ENCODE peak calls at places on chromosome 11, in eight cellular contexts. G is ELR; C is activated CD4-positive, alpha-beta T cell treated with anti-CD3 and anti-CD28 coated beads, Interleukin-2, amount 10 ng/mL, durations not matched to agents 7 days and 5 days; D is ELF-1; X is AG20443; U is T-helper 1 cell; V is astrocyte; Z is fibroblast of lung. K is an unnamed sample.

GRCh38 chr11:69704508-69705245 is 855 bp upstream of the FGF19 start:
- DNase-seq in D (peak), U (no peak), G (peak), V (no peak), C (no peak), Z (no peak), X (peak), K (peak)

GRCh38 chr11:121570453-121570852 is 117.7 kb upstream of the SORL1-AS1 start:
- DNase-seq in D (no peak), Z (no peak), G (no peak), U (no peak), V (no peak), C (no peak), X (no peak), K (no peak)

GRCh38 chr11:122246885-122247284 is 130.9 kb upstream of the BLID start:
- DNase-seq in C (no peak), D (no peak), V (no peak), G (no peak), Z (peak), X (peak), U (no peak), K (no peak)

GRCh38 chr11:5967708-5968107 is 586 bp downstream of the OR56A5 start:
- DNase-seq in D (no peak), X (no peak), C (no peak), U (no peak), G (peak), Z (no peak), V (no peak), K (no peak)

GRCh38 chr11:102111011-102111786 is 952 bp downstream of the YAP1 start:
- DNase-seq in D (peak), Z (peak), U (peak), G (peak), V (peak), C (no peak), X (peak), K (peak)

GRCh38 chr11:47359586-47359985 is 7.1 kb upstream of the MYBPC3 start:
- DNase-seq in Z (no peak), D (no peak), G (no peak), C (no peak), V (no peak), X (no peak), U (peak), K (no peak)

GRCh38 chr11:75525433-75526191 is at the start of gene GDPD5:
- DNase-seq in C (peak), V (peak), G (peak), D (peak), U (peak), X (peak), Z (peak), K (peak)

GRCh38 chr11:44861829-44862545 is 88.7 kb downstream of the TP53I11 start:
- DNase-seq in G (peak), X (peak), C (peak), V (peak), D (peak), U (peak), Z (peak), K (peak)

GRCh38 chr11:119373917-119374631 is 7.4 kb downstream of the USP2 start:
- DNase-seq in C (peak), Z (peak), G (peak), U (peak), D (peak), V (peak), X (peak), K (peak)

GRCh38 chr11:27914080-27914479 is 193.9 kb downstream of the KIF18A start:
- DNase-seq in Z (peak), C (no peak), X (peak), D (no peak), G (peak), U (no peak), V (peak), K (no peak)

GRCh38 chr11:72974487-72975205 is 160.4 kb downstream of the ATG16L2 start:
- DNase-seq in X (no peak), D (no peak), G (no peak), Z (no peak), C (no peak), V (no peak), U (no peak), K (no peak)

GRCh38 chr11:92886243-92886905 is 83.1 kb upstream of the MTNR1B start:
- DNase-seq in U (peak), G (peak), C (peak), X (peak), V (peak), Z (peak), D (peak), K (peak)

GRCh38 chr11:2507945-2508749 is 63.3 kb downstream of the KCNQ1 start:
- DNase-seq in Z (no peak), G (no peak), V (no peak), X (peak), C (no peak), D (no peak), U (no peak), K (peak)

GRCh38 chr11:69253028-69253427 is 40.9 kb upstream of the MYEOV start:
- DNase-seq in G (peak), X (peak), V (peak), Z (peak), C (no peak), D (no peak), U (no peak), K (peak)

GRCh38 chr11:37984991-37985390 is 1387.0 kb upstream of the RAG2 start:
- DNase-seq in G (no peak), D (no peak), U (no peak), Z (no peak), C (no peak), V (no peak), X (no peak), K (no peak)

GRCh38 chr11:86066033-86066432 is 2.9 kb downstream of the PICALM start:
- DNase-seq in C (no peak), U (no peak), G (no peak), D (no peak), V (no peak), X (no peak), Z (no peak), K (no peak)

GRCh38 chr11:8719260-8720190 is 36.9 kb downstream of the RPL27A start:
- DNase-seq in U (no peak), Z (peak), C (no peak), V (peak), X (peak), D (peak), G (peak), K (peak)